ENCODE peak calls at places on chromosomes 2 and 18, in nine cellular contexts. P is EL, H is K562, W is NCI-H1105, Q is activated gamma-delta T cell, I is GM03348, R is lower lobe of right lung, B is germinal center, T is heart right ventricle. E is an unnamed sample.

GRCh38 chr2:190869721-190870120 is 10.9 kb upstream of the GLS start:
- DNase-seq in B (no peak), R (no peak), Q (no peak), W (no peak), T (no peak), H (no peak), P (no peak), I (no peak), E (no peak)

GRCh38 chr2:28387082-28387960 is 5.3 kb upstream of the FOSL2 start:
- DNase-seq in B (no peak), W (no peak), I (peak), Q (no peak), R (no peak), H (no peak), P (peak), T (no peak), E (no peak)

GRCh38 chr2:205235434-205235833 is 446.9 kb upstream of the NRP2 start:
- DNase-seq in P (no peak), Q (no peak), W (no peak), R (no peak), H (no peak), I (no peak), B (no peak), T (no peak), E (no peak)

GRCh38 chr18:76953186-76953982 is 131.0 kb downstream of the ZNF236 start:
- DNase-seq in B (no peak), T (peak), H (no peak), R (peak), P (no peak), W (peak), Q (no peak), I (no peak), E (no peak)

GRCh38 chr2:10226032-10226724 is 76.5 kb upstream of the HPCAL1 start:
- DNase-seq in H (no peak), T (no peak), P (no peak), I (no peak), Q (no peak), R (peak), W (no peak), B (no peak), E (no peak)

GRCh38 chr2:64228923-64229322 is 84.7 kb upstream of the PELI1 start:
- DNase-seq in P (no peak), B (no peak), W (no peak), I (no peak), H (no peak), Q (no peak), T (no peak), R (no peak), E (no peak)

GRCh38 chr2:216996279-216996845 is 136.5 kb upstream of the TNP1 start:
- DNase-seq in T (no peak), B (no peak), R (no peak), H (no peak), I (no peak), W (no peak), P (no peak), Q (no peak), E (no peak)

GRCh38 chr2:74735544-74735943 is 81.5 kb downstream of the SEMA4F start:
- DNase-seq in I (no peak), R (no peak), T (no peak), B (no peak), H (no peak), Q (no peak), P (no peak), W (peak), E (no peak)

GRCh38 chr2:137888845-137889244 is 75.4 kb upstream of the HNMT start:
- DNase-seq in Q (no peak), R (peak), I (peak), P (peak), B (no peak), T (no peak), H (peak), W (no peak), E (no peak)

E was measured in GM10248.